ENCODE peak calls at places on chromosomes 2 and 18, in six cellular contexts. O, F, Q, T, P and D are unnamed samples.

GRCh38 chr18:9612215-9612830 is 2.0 kb downstream of the PPP4R1 start:
- DNase-seq in O (peak; percentile 66), F (no peak), Q (peak; percentile 53), T (no peak), P (peak; percentile 58), D (peak; percentile 37)

GRCh38 chr2:234142530-234142929 is 92.0 kb downstream of the SPP2 start:
- DNase-seq in O (no peak), F (no peak), Q (no peak), T (no peak), P (no peak), D (no peak)

GRCh38 chr2:96816836-96817702 is 1.0 kb downstream of the CNNM3 start:
- DNase-seq in O (peak; percentile 51), F (no peak), Q (no peak), T (no peak), P (peak; percentile 18), D (peak; percentile 34)

GRCh38 chr2:230627806-230628724 is 84.6 kb upstream of the CAB39 start:
- DNase-seq in O (no peak), F (no peak), Q (no peak), T (no peak), P (peak; percentile 83), D (no peak)

GRCh38 chr2:10202136-10202535 is 79.6 kb downstream of the RRM2 start:
- DNase-seq in O (no peak), F (no peak), Q (no peak), T (no peak), P (no peak), D (no peak)

GRCh38 chr2:100826494-100826893 is 6.6 kb downstream of the NPAS2 start:
- DNase-seq in O (no peak), F (no peak), Q (no peak), T (no peak), P (no peak), D (no peak)

GRCh38 chr18:4658804-4659203 is 203.7 kb upstream of the DLGAP1 start:
- DNase-seq in O (no peak), F (no peak), Q (no peak), T (no peak), P (no peak), D (no peak)

GRCh38 chr2:203656522-203657287 is 49.7 kb upstream of the CD28 start:
- DNase-seq in O (no peak), F (no peak), Q (peak; percentile 87), T (peak; percentile 52), P (peak; percentile 88), D (peak; percentile 17)

GRCh38 chr2:223602972-223603371 is 811 bp upstream of the SCG2 start:
- DNase-seq in O (no peak), F (no peak), Q (no peak), T (no peak), P (no peak), D (no peak)

GRCh38 chr18:23154021-23154420 is 18.7 kb downstream of the CABLES1 start:
- DNase-seq in O (no peak), F (no peak), Q (no peak), T (no peak), P (no peak), D (no peak)

GRCh38 chr2:240238786-240239185 is 98.3 kb upstream of the OTOS start:
- DNase-seq in O (no peak), F (no peak), Q (no peak), T (no peak), P (no peak), D (no peak)

GRCh38 chr2:25964891-25965290 is 17.4 kb downstream of the KIF3C start:
- DNase-seq in O (no peak), F (no peak), Q (no peak), T (no peak), P (no peak), D (no peak)

GRCh38 chr2:218883491-218884490 is 3.1 kb downstream of the WNT10A start:
- DNase-seq in O (peak; percentile 58), F (no peak), Q (no peak), T (peak; percentile 54), P (no peak), D (peak; percentile 60)

GRCh38 chr2:7071916-7072556 is 154.8 kb downstream of the RNF144A start:
- DNase-seq in O (no peak), F (no peak), Q (no peak), T (no peak), P (no peak), D (no peak)

GRCh38 chr2:21041943-21042707 is 1.7 kb downstream of the APOB start:
- DNase-seq in O (peak; percentile 72), F (no peak), Q (no peak), T (no peak), P (peak; percentile 47), D (peak; percentile 5)

GRCh38 chr18:24727685-24728084 is 267.2 kb downstream of the HRH4 start:
- DNase-seq in O (no peak), F (no peak), Q (no peak), T (no peak), P (no peak), D (peak; percentile 63)

GRCh38 chr2:8046849-8047248 is 635.0 kb upstream of the ID2 start:
- DNase-seq in O (no peak), F (no peak), Q (no peak), T (no peak), P (no peak), D (no peak)

GRCh38 chr2:184598313-184599053 is at the start of gene ZNF804A:
- DNase-seq in O (peak; percentile 89), F (peak; percentile 20), Q (peak; percentile 27), T (peak; percentile 45), P (peak; percentile 68), D (peak; percentile 55)

GRCh38 chr2:45851576-45852304 is 200.3 kb downstream of the PRKCE start:
- DNase-seq in O (no peak), F (no peak), Q (no peak), T (no peak), P (peak; percentile 58), D (no peak)

GRCh38 chr2:10776231-10776977 is 36.2 kb downstream of the PDIA6 start:
- DNase-seq in O (peak; percentile 36), F (no peak), Q (no peak), T (no peak), P (no peak), D (no peak)

GRCh38 chr18:50159654-50160046 is 35.3 kb downstream of the MYO5B start:
- DNase-seq in O (no peak), F (no peak), Q (no peak), T (no peak), P (no peak), D (no peak)

GRCh38 chr2:25301453-25302352 is 40.0 kb downstream of the DNMT3A start:
- DNase-seq in O (no peak), F (no peak), Q (no peak), T (no peak), P (peak; percentile 65), D (no peak)

GRCh38 chr18:39770399-39770798 is 2184.6 kb upstream of the PIK3C3 start:
- DNase-seq in O (no peak), F (no peak), Q (no peak), T (no peak), P (no peak), D (no peak)
- H3K27ac ChIP-seq in O (no peak overlapping the region), F (no peak overlapping the region), Q (no peak overlapping the region), T (no peak overlapping the region), P (no peak overlapping the region), D (no peak overlapping the region)

DNA sequence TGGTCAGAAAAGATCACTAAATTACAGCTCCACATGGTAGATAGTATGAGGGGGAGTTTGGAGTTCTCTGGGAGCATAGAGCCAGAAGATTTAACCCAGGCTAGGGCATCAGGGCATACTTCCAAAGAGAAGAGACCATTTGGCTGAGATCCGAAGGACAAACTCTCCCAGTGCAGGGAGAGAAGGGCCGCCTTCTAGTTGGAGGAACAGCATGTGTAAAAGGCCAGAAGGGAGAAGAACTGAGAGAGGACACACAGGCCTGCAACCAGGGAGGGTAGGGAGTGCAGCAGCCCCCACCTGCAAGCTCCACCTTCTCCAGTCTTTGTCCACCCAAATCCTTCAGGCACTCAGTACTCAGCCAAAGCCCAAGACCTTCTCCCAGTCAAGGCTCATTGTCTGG is 182.0 kb downstream of the GFPT1 start:
- DNase-seq in O (no peak), F (no peak), Q (no peak), T (no peak), P (no peak), D (no peak)
- TF ChIP-seq CTCF in O (no peak), F (no peak), Q (no peak), T (no peak), P (no peak), D (no peak)

GRCh38 chr2:176109955-176110345 is 2.9 kb downstream of the HOXD11 start:
- DNase-seq in O (no peak), F (no peak), Q (no peak), T (no peak), P (no peak), D (no peak)

GRCh38 chr2:176111891-176112374 is 4.6 kb upstream of the HOXD10 start:
- DNase-seq in O (no peak), F (no peak), Q (no peak), T (no peak), P (no peak), D (no peak)

GRCh38 chr2:176112375-176113302 is 3.9 kb upstream of the HOXD10 start:
- DNase-seq in O (no peak), F (no peak), Q (no peak), T (no peak), P (no peak), D (no peak)

GRCh38 chr2:176109226-176109954 is 2.3 kb downstream of the HOXD11 start:
- DNase-seq in O (no peak), F (no peak), Q (no peak), T (no peak), P (no peak), D (no peak)

DNA sequence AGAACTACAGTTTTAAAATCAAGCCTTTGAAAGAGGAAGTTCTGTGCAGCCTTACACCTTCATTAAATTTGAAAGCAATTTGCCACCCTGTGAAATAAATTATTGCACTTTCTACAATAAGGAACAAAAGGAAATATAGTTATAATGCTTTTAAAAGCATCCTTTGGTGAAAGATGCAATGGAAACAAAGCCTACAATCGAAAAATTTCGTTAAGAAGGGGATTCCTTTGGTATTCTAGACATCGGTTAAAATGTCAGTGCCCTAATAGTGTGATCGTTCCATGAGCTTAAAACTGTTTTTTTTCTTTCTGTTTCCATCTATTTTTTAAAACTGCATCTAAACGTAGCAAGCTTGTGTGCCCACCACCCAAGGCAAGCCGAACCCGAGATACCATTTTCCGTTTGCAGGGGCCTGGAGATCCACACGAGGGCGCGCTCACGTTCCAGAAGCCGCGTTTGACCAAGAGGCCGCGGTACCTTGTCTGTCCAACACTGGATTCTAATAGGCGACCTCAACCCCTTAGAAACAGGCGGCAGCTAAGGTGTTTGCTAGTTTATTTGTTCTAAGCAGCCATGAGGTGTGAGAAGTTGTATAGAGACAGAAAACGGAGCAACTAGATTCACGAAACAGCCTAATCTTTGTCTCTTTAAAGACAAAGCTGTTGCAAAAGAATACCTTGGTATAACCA is 4.0 kb downstream of the HOXD11 start:
- DNase-seq in O (peak; percentile 88), F (peak; percentile 76), Q (peak; percentile 56), T (no peak), P (peak; percentile 39), D (peak; percentile 94)
- H3K27ac ChIP-seq in O (no peak overlapping the region), F (peak overlapping the region; percentile 98), Q (no peak overlapping the region), T (no peak overlapping the region), P (no peak overlapping the region), D (no peak overlapping the region)

GRCh38 chr2:39529836-39530235 is 92.8 kb upstream of the MAP4K3 start:
- DNase-seq in O (no peak), F (no peak), Q (no peak), T (no peak), P (no peak), D (no peak)

GRCh38 chr2:39532933-39533332 is 95.8 kb upstream of the MAP4K3 start:
- DNase-seq in O (no peak), F (no peak), Q (no peak), T (no peak), P (no peak), D (no peak)

GRCh38 chr2:39531220-39531777 is 94.2 kb upstream of the MAP4K3 start:
- DNase-seq in O (no peak), F (no peak), Q (no peak), T (no peak), P (no peak), D (no peak)

GRCh38 chr2:39528701-39529100 is 91.6 kb upstream of the MAP4K3 start:
- DNase-seq in O (no peak), F (no peak), Q (no peak), T (no peak), P (no peak), D (no peak)

GRCh38 chr2:39530423-39530866 is 93.4 kb upstream of the MAP4K3 start:
- DNase-seq in O (no peak), F (no peak), Q (no peak), T (no peak), P (peak; percentile 65), D (no peak)
- TF ChIP-seq CTCF in O (peak; percentile 46), F (no peak), Q (no peak), T (no peak), P (peak; percentile 16), D (no peak)